ENCODE peak calls at places on chromosomes 6 and 20, in four cellular contexts. Z is IMR-90, X is H9, Q is mesenchymal stem cell. H is an unnamed sample.

GRCh38 chr20:6122111-6122872 is 538 bp downstream of the FERMT1 start:
- DNase-seq in Z (peak; percentile 45), X (peak; percentile 36), Q (peak; percentile 58), H (no peak)

GRCh38 chr6:161101517-161101916 is 109.9 kb downstream of the MAP3K4 start:
- DNase-seq in Z (peak; percentile 17), X (no peak), Q (peak; percentile 9), H (peak; percentile 18)

GRCh38 chr6:111846511-111847409 is 26.5 kb downstream of the FYN start:
- DNase-seq in Z (no peak), X (no peak), Q (no peak), H (no peak)

GRCh38 chr20:11826334-11826733 is 91.4 kb upstream of the BTBD3 start:
- DNase-seq in Z (no peak), X (no peak), Q (no peak), H (no peak)

GRCh38 chr6:36627141-36627540 is 33.0 kb downstream of the SRSF3 start:
- DNase-seq in Z (no peak), X (no peak), Q (no peak), H (no peak)

GRCh38 chr6:108578595-108579038 is 17.9 kb downstream of the FOXO3 start:
- DNase-seq in Z (peak; percentile 81), X (no peak), Q (peak; percentile 86), H (no peak)

GRCh38 chr6:35096129-35096852 is 44.8 kb downstream of the TCP11 start:
- DNase-seq in Z (peak; percentile 81), X (no peak), Q (peak; percentile 88), H (no peak)

GRCh38 chr6:148379966-148380653 is 37.5 kb downstream of the SASH1 start:
- DNase-seq in Z (no peak), X (no peak), Q (no peak), H (no peak)

GRCh38 chr6:125791151-125791819 is 525 bp downstream of the NCOA7 start:
- DNase-seq in Z (peak; percentile 52), X (peak; percentile 43), Q (peak; percentile 56), H (no peak)

DNA sequence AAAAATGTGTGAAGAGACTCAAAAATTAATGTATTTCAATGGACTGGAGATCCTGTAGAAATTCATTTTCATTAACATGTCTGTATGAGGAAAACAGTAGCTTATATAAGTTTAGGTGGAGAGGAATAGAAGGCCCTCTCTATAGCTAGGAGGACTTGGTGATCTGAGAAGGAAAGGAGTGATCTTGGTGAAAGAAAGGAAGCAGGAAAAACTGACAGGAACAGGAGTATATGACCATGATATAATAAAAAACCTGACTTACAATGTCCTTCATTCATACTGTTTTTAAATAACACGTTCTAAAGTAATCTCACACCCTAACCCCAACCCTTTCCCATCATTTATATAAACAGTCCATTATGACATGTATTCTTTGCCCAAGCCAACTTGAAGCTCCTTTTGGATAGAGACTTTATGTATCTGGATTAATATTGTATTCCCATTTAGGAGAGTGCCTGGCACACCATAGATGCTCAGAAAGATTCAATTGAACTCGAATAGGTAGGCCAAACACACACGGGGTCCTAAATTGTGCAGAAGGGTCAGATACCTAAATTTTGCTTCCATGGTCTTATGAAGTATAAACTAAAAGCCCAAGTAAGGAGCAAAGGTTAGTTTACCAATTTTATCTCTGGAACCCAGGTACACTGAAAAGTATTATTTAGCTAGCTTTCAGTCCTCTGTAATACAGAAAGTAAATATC is 76.0 kb downstream of the OR2B2 start:
- DNase-seq in Z (no peak), X (no peak), Q (no peak), H (no peak)
- H3K4me1 ChIP-seq in Z (no peaks in the 10 kb centered on the region), X (no peaks in the 10 kb centered on the region), Q (peaks cover 2% of the 10 kb centered on the region), H (peaks cover 3% of the 10 kb centered on the region)

DNA sequence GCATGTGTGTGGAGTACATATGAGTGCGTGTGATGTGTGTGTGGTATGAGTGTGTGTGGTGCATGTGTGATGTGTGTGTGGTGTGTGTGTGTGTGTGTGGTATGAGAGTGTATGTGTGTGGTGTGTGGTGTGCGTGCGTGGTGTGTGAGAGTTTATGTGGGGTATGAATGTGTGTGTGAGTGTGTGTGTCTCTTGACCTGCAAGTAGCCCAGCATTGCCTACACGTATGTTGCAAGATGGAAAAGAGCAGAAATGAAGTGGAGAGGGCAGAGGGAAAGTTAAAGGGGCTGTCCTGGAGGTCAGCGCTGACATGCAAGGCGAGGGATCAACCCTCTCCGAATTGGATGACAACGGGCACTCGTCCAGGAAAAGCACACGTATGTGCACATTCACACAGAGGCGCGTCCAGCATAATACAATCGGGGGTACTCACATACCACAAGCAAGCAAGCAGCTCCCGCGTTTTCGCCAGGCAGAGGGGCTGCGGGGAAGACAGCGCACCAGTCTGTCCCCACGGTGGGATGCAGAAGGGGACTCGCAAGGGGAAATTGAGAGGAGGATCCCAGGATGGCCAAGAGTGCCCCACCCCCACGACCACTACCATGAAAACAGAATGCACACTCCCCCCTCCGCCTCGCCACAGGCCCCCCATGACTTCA is 174.5 kb upstream of the AFDN start:
- DNase-seq in Z (no peak), X (no peak), Q (no peak), H (no peak)
- H3K18ac ChIP-seq in Z (no peak overlapping the region), X (no peak overlapping the region), Q (peak overlapping the region; percentile 13), H (peak overlapping the region; percentile 1)

GRCh38 chr20:46963196-46963529 is 68.5 kb downstream of the EYA2 start:
- DNase-seq in Z (no peak), X (no peak), Q (no peak), H (no peak)

GRCh38 chr20:46959081-46959692 is 64.5 kb downstream of the EYA2 start:
- DNase-seq in Z (peak; percentile 99), X (no peak), Q (peak; percentile 67), H (no peak)

GRCh38 chr20:46959821-46960220 is 65.2 kb downstream of the EYA2 start:
- DNase-seq in Z (no peak), X (no peak), Q (no peak), H (no peak)

GRCh38 chr20:46962452-46963195 is 68.0 kb downstream of the EYA2 start:
- DNase-seq in Z (peak; percentile 39), X (no peak), Q (no peak), H (no peak)

DNA sequence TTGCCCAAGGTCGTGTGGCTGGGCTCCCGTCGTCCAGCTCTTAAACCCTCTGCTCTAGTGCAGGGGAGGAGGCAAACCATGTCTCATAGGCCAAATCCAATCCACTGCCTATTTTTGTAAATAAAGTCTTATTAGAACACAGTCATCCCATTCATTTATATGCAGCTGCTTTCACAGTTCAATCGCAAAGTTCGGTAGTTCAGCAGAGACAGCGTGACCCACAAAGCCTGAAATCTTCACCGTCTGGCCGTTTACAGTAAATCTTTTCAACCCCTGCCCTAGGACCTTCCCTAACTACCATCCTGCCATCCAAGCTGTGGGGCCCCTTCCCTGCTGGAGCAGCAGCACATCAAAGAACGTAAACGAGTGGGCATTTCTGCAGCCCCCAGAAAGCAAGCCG is 65.9 kb downstream of the EYA2 start:
- DNase-seq in Z (no peak), X (no peak), Q (no peak), H (no peak)
- H4K91ac ChIP-seq in Z (peak overlapping the region; percentile 82), X (no peak overlapping the region), Q (no peak overlapping the region), H (no peak overlapping the region)

GRCh38 chr6:135268740-135269139 is 87.6 kb downstream of the MYB start:
- DNase-seq in Z (no peak), X (no peak), Q (no peak), H (no peak)

GRCh38 chr6:135266675-135267074 is 85.6 kb downstream of the MYB start:
- DNase-seq in Z (no peak), X (no peak), Q (no peak), H (no peak)

GRCh38 chr6:135269399-135270005 is 88.4 kb downstream of the MYB start:
- DNase-seq in Z (no peak), X (no peak), Q (no peak), H (no peak)

GRCh38 chr6:135267085-135267484 is 86.0 kb downstream of the MYB start:
- DNase-seq in Z (no peak), X (no peak), Q (no peak), H (no peak)

GRCh38 chr6:135268263-135268662 is 87.2 kb downstream of the MYB start:
- DNase-seq in Z (no peak), X (no peak), Q (no peak), H (no peak)
- H3K4me1 ChIP-seq in Z (no peaks in the 10 kb centered on the region), X (peaks cover 6% of the 10 kb centered on the region), Q (no peaks in the 10 kb centered on the region), H (no peaks in the 10 kb centered on the region)

GRCh38 chr6:150599199-150600002 is at the start of gene PLEKHG1:
- DNase-seq in Z (no peak), X (peak; percentile 79), Q (peak; percentile 16), H (peak; percentile 53)
- H3K18ac ChIP-seq in Z (no peak within 1 kb of the TSS), X (peak within 1 kb of the TSS; percentile 67), Q (peak within 1 kb of the TSS; percentile 7), H (peak within 1 kb of the TSS; percentile 98)

DNA sequence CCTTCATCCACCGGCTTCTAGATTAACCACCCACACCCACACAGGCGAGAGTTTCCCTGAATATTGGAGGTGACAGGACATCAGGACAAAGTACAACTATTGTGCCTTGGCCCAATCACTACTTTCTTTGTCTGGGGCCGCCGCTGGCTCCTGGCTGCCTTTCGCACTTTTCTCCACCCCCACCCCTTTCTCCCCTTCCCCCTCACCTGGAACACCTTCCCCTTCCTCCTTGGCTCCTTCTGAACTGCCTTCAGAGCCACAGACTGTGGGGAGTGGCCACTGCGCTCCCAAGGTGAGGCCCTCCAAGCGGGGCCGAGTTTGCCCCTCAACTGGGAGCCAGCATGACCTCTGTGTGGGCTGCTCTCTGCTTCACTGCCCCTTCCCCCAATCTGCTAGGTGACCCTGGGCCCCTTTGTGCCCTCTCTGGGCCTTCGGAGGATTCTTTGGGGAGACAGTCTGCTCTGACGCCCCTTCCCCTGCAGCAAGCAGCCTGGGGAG is 3.0 kb upstream of the VEGFA start:
- DNase-seq in Z (no peak), X (no peak), Q (no peak), H (no peak)
- H4K91ac ChIP-seq in Z (no peak overlapping the region), X (no peak overlapping the region), Q (no peak overlapping the region), H (peak overlapping the region; percentile 45)

GRCh38 chr6:6397842-6398241 is 77.4 kb upstream of the F13A1 start:
- DNase-seq in Z (no peak), X (no peak), Q (no peak), H (no peak)

GRCh38 chr6:6405997-6406699 is 85.7 kb upstream of the F13A1 start:
- DNase-seq in Z (no peak), X (no peak), Q (no peak), H (no peak)

GRCh38 chr6:6405031-6405430 is 84.6 kb upstream of the F13A1 start:
- DNase-seq in Z (no peak), X (no peak), Q (no peak), H (no peak)

GRCh38 chr6:6399568-6399967 is 79.1 kb upstream of the F13A1 start:
- DNase-seq in Z (no peak), X (no peak), Q (no peak), H (no peak)

GRCh38 chr6:6401401-6401800 is 80.9 kb upstream of the F13A1 start:
- DNase-seq in Z (no peak), X (no peak), Q (no peak), H (no peak)
- H3K4me1 ChIP-seq in Z (no peaks in the 10 kb centered on the region), X (no peaks in the 10 kb centered on the region), Q (no peaks in the 10 kb centered on the region), H (no peaks in the 10 kb centered on the region)

H was measured in neuronal stem cell.